ENCODE peak calls at places on chromosomes 3 and 15, in five cellular contexts. B is adrenal gland, T is SW480, S is pulmonary artery endothelial cell, N is NCI-H2107. A is an unnamed sample.

GRCh38 chr3:116129187-116129945 is 315.9 kb downstream of the LSAMP start:
- DNase-seq in B (peak), T (no peak), S (no peak), N (no peak), A (no peak)

GRCh38 chr15:89899951-89900567 is 6.3 kb upstream of the AP3S2 start:
- DNase-seq in B (no peak), T (no peak), S (no peak), N (no peak), A (no peak)

GRCh38 chr15:62742409-62743171 is 300.0 kb upstream of the TPM1 start:
- DNase-seq in B (peak), T (peak), S (peak), N (peak), A (no peak)

GRCh38 chr3:184183679-184184078 is 2.3 kb upstream of the ABCF3 start:
- DNase-seq in B (no peak), T (no peak), S (no peak), N (no peak), A (no peak)

GRCh38 chr15:23629234-23629805 is 18.3 kb downstream of the MAGEL2 start:
- DNase-seq in B (no peak), T (peak), S (no peak), N (no peak), A (no peak)

GRCh38 chr3:114809668-114810413 is 337.2 kb downstream of the ZBTB20 start:
- DNase-seq in B (no peak), T (no peak), S (no peak), N (no peak), A (no peak)

GRCh38 chr3:129068291-129068886 is 7.8 kb downstream of the GP9 start:
- DNase-seq in B (no peak), T (no peak), S (no peak), N (no peak), A (no peak)

GRCh38 chr3:112640864-112641751 is at the start of gene CCDC80:
- DNase-seq in B (no peak), T (peak), S (peak), N (no peak), A (no peak)

GRCh38 chr15:22949074-22949547 is 31.1 kb downstream of the CYFIP1 start:
- DNase-seq in B (no peak), T (no peak), S (no peak), N (peak), A (peak)

GRCh38 chr3:81989274-81989673 is 227.8 kb upstream of the GBE1 start:
- DNase-seq in B (no peak), T (no peak), S (no peak), N (no peak), A (no peak)

GRCh38 chr3:135565481-135565880 is 400.0 kb upstream of the PPP2R3A start:
- DNase-seq in B (no peak), T (no peak), S (no peak), N (no peak), A (no peak)

GRCh38 chr3:153513236-153513635 is 351.2 kb downstream of the RAP2B start:
- DNase-seq in B (no peak), T (no peak), S (peak), N (no peak), A (no peak)

GRCh38 chr3:97917813-97918536 is 54.3 kb downstream of the RIOX2 start:
- DNase-seq in B (no peak), T (no peak), S (no peak), N (no peak), A (no peak)

GRCh38 chr15:29805043-29805707 is 17.1 kb downstream of the TJP1 start:
- DNase-seq in B (peak), T (no peak), S (no peak), N (no peak), A (no peak)

GRCh38 chr3:193960485-193961172 is 175.3 kb upstream of the HES1 start:
- DNase-seq in B (no peak), T (peak), S (no peak), N (no peak), A (no peak)

GRCh38 chr15:50907866-50908208 is 646 bp upstream of the AP4E1 start:
- DNase-seq in B (peak), T (peak), S (no peak), N (no peak), A (no peak)

GRCh38 chr3:158950131-158950901 is 148.5 kb downstream of the MFSD1 start:
- DNase-seq in B (no peak), T (peak), S (no peak), N (no peak), A (no peak)

GRCh38 chr3:159766563-159767185 is 222.0 kb upstream of the IL12A start:
- DNase-seq in B (no peak), T (peak), S (no peak), N (peak), A (no peak)

GRCh38 chr3:12507871-12508281 is 23.6 kb downstream of the TSEN2 start:
- DNase-seq in B (peak), T (no peak), S (peak), N (no peak), A (no peak)

GRCh38 chr3:71185733-71186455 is 397.6 kb downstream of the FOXP1 start:
- DNase-seq in B (no peak), T (no peak), S (no peak), N (no peak), A (no peak)

GRCh38 chr3:47324278-47324865 is 41.6 kb downstream of the KLHL18 start:
- DNase-seq in B (peak), T (peak), S (peak), N (peak), A (no peak)

A was measured in RWPE2.